ENCODE peak calls at places on chromosome 10, in six cellular contexts. One of them, this sample, is unnamed.

GRCh38 chr10:74548676-74549075 is 277.7 kb upstream of the KAT6B start:
- DNase-seq in activated T-cell treated with anti-CD3 and anti-CD28 coated beads, Interleukin-2, amount 50 U/mL, for 48 hours: no peak
- DNase-seq in ELF-1: no peak
- DNase-seq in stimulated activated CD4-positive, alpha-beta T cell treated with anti-CD3 and anti-CD28 coated beads, Interleukin-15, amount 100 ng/mL, for 1 hour: no peak
- DNase-seq in CD4-positive, alpha-beta T cell: no peak
- DNase-seq in COR-L47: no peak
- DNase-seq in this sample: no peak

GRCh38 chr10:132640326-132641125 is 102.9 kb downstream of the INPP5A start:
- DNase-seq in COR-L47: no peak
- DNase-seq in CD4-positive, alpha-beta T cell: no peak
- DNase-seq in ELF-1: no peak
- DNase-seq in activated T-cell treated with anti-CD3 and anti-CD28 coated beads, Interleukin-2, amount 50 U/mL, for 48 hours: no peak
- DNase-seq in stimulated activated CD4-positive, alpha-beta T cell treated with anti-CD3 and anti-CD28 coated beads, Interleukin-15, amount 100 ng/mL, for 1 hour: no peak
- DNase-seq in this sample: no peak

GRCh38 chr10:31972519-31973041 is 43.9 kb upstream of the ARHGAP12 start:
- DNase-seq in ELF-1: no peak
- DNase-seq in activated T-cell treated with anti-CD3 and anti-CD28 coated beads, Interleukin-2, amount 50 U/mL, for 48 hours: no peak
- DNase-seq in CD4-positive, alpha-beta T cell: no peak
- DNase-seq in COR-L47: no peak
- DNase-seq in stimulated activated CD4-positive, alpha-beta T cell treated with anti-CD3 and anti-CD28 coated beads, Interleukin-15, amount 100 ng/mL, for 1 hour: no peak
- DNase-seq in this sample: no peak

GRCh38 chr10:110993024-110993693 is 73.8 kb downstream of the SHOC2 start:
- DNase-seq in COR-L47: no peak
- DNase-seq in ELF-1: no peak
- DNase-seq in activated T-cell treated with anti-CD3 and anti-CD28 coated beads, Interleukin-2, amount 50 U/mL, for 48 hours: no peak
- DNase-seq in CD4-positive, alpha-beta T cell: no peak
- DNase-seq in stimulated activated CD4-positive, alpha-beta T cell treated with anti-CD3 and anti-CD28 coated beads, Interleukin-15, amount 100 ng/mL, for 1 hour: no peak
- DNase-seq in this sample: no peak

GRCh38 chr10:73823391-73823790 is 12.0 kb upstream of the NDST2 start:
- DNase-seq in COR-L47: no peak
- DNase-seq in stimulated activated CD4-positive, alpha-beta T cell treated with anti-CD3 and anti-CD28 coated beads, Interleukin-15, amount 100 ng/mL, for 1 hour: no peak
- DNase-seq in activated T-cell treated with anti-CD3 and anti-CD28 coated beads, Interleukin-2, amount 50 U/mL, for 48 hours: no peak
- DNase-seq in ELF-1: no peak
- DNase-seq in CD4-positive, alpha-beta T cell: no peak
- DNase-seq in this sample: no peak

GRCh38 chr10:75569506-75569905 is 138.1 kb downstream of the LRMDA start:
- DNase-seq in ELF-1: no peak
- DNase-seq in COR-L47: no peak
- DNase-seq in CD4-positive, alpha-beta T cell: no peak
- DNase-seq in stimulated activated CD4-positive, alpha-beta T cell treated with anti-CD3 and anti-CD28 coated beads, Interleukin-15, amount 100 ng/mL, for 1 hour: no peak
- DNase-seq in activated T-cell treated with anti-CD3 and anti-CD28 coated beads, Interleukin-2, amount 50 U/mL, for 48 hours: no peak
- DNase-seq in this sample: no peak

GRCh38 chr10:90969947-90970673 is 49.2 kb upstream of the ANKRD1 start:
- DNase-seq in stimulated activated CD4-positive, alpha-beta T cell treated with anti-CD3 and anti-CD28 coated beads, Interleukin-15, amount 100 ng/mL, for 1 hour: no peak
- DNase-seq in COR-L47: no peak
- DNase-seq in activated T-cell treated with anti-CD3 and anti-CD28 coated beads, Interleukin-2, amount 50 U/mL, for 48 hours: no peak
- DNase-seq in ELF-1: no peak
- DNase-seq in CD4-positive, alpha-beta T cell: no peak
- DNase-seq in this sample: no peak

GRCh38 chr10:16907720-16908119 is 90.5 kb upstream of the RSU1 start:
- DNase-seq in ELF-1: no peak
- DNase-seq in CD4-positive, alpha-beta T cell: no peak
- DNase-seq in activated T-cell treated with anti-CD3 and anti-CD28 coated beads, Interleukin-2, amount 50 U/mL, for 48 hours: no peak
- DNase-seq in stimulated activated CD4-positive, alpha-beta T cell treated with anti-CD3 and anti-CD28 coated beads, Interleukin-15, amount 100 ng/mL, for 1 hour: no peak
- DNase-seq in COR-L47: no peak
- DNase-seq in this sample: no peak

GRCh38 chr10:12337973-12338372 is 11.4 kb upstream of the CAMK1D start:
- DNase-seq in CD4-positive, alpha-beta T cell: no peak
- DNase-seq in stimulated activated CD4-positive, alpha-beta T cell treated with anti-CD3 and anti-CD28 coated beads, Interleukin-15, amount 100 ng/mL, for 1 hour: no peak
- DNase-seq in activated T-cell treated with anti-CD3 and anti-CD28 coated beads, Interleukin-2, amount 50 U/mL, for 48 hours: no peak
- DNase-seq in COR-L47: no peak
- DNase-seq in ELF-1: no peak
- DNase-seq in this sample: no peak

GRCh38 chr10:113475381-113475807 is 77.5 kb upstream of the HABP2 start:
- DNase-seq in stimulated activated CD4-positive, alpha-beta T cell treated with anti-CD3 and anti-CD28 coated beads, Interleukin-15, amount 100 ng/mL, for 1 hour: no peak
- DNase-seq in COR-L47: no peak
- DNase-seq in activated T-cell treated with anti-CD3 and anti-CD28 coated beads, Interleukin-2, amount 50 U/mL, for 48 hours: no peak
- DNase-seq in CD4-positive, alpha-beta T cell: no peak
- DNase-seq in ELF-1: peak
- DNase-seq in this sample: no peak

GRCh38 chr10:12844796-12845524 is 156.6 kb downstream of the CCDC3 start:
- DNase-seq in ELF-1: no peak
- DNase-seq in CD4-positive, alpha-beta T cell: no peak
- DNase-seq in activated T-cell treated with anti-CD3 and anti-CD28 coated beads, Interleukin-2, amount 50 U/mL, for 48 hours: no peak
- DNase-seq in stimulated activated CD4-positive, alpha-beta T cell treated with anti-CD3 and anti-CD28 coated beads, Interleukin-15, amount 100 ng/mL, for 1 hour: no peak
- DNase-seq in COR-L47: no peak
- DNase-seq in this sample: peak

GRCh38 chr10:79938728-79939380 is 10.1 kb downstream of the SFTPD start:
- DNase-seq in COR-L47: no peak
- DNase-seq in ELF-1: no peak
- DNase-seq in activated T-cell treated with anti-CD3 and anti-CD28 coated beads, Interleukin-2, amount 50 U/mL, for 48 hours: no peak
- DNase-seq in stimulated activated CD4-positive, alpha-beta T cell treated with anti-CD3 and anti-CD28 coated beads, Interleukin-15, amount 100 ng/mL, for 1 hour: no peak
- DNase-seq in CD4-positive, alpha-beta T cell: no peak
- DNase-seq in this sample: no peak

GRCh38 chr10:69874464-69874863 is 72.8 kb downstream of the COL13A1 start:
- DNase-seq in COR-L47: no peak
- DNase-seq in activated T-cell treated with anti-CD3 and anti-CD28 coated beads, Interleukin-2, amount 50 U/mL, for 48 hours: no peak
- DNase-seq in ELF-1: no peak
- DNase-seq in CD4-positive, alpha-beta T cell: no peak
- DNase-seq in stimulated activated CD4-positive, alpha-beta T cell treated with anti-CD3 and anti-CD28 coated beads, Interleukin-15, amount 100 ng/mL, for 1 hour: no peak
- DNase-seq in this sample: no peak

GRCh38 chr10:59903871-59904270 is 2.5 kb downstream of the CCDC6 start:
- DNase-seq in CD4-positive, alpha-beta T cell: no peak
- DNase-seq in COR-L47: no peak
- DNase-seq in ELF-1: no peak
- DNase-seq in activated T-cell treated with anti-CD3 and anti-CD28 coated beads, Interleukin-2, amount 50 U/mL, for 48 hours: no peak
- DNase-seq in stimulated activated CD4-positive, alpha-beta T cell treated with anti-CD3 and anti-CD28 coated beads, Interleukin-15, amount 100 ng/mL, for 1 hour: no peak
- DNase-seq in this sample: no peak

GRCh38 chr10:78605800-78606350 is 462.9 kb upstream of the ZMIZ1 start:
- DNase-seq in activated T-cell treated with anti-CD3 and anti-CD28 coated beads, Interleukin-2, amount 50 U/mL, for 48 hours: no peak
- DNase-seq in COR-L47: no peak
- DNase-seq in CD4-positive, alpha-beta T cell: no peak
- DNase-seq in ELF-1: no peak
- DNase-seq in stimulated activated CD4-positive, alpha-beta T cell treated with anti-CD3 and anti-CD28 coated beads, Interleukin-15, amount 100 ng/mL, for 1 hour: no peak
- DNase-seq in this sample: no peak

GRCh38 chr10:62199584-62199983 is 69.1 kb downstream of the RTKN2 start:
- DNase-seq in activated T-cell treated with anti-CD3 and anti-CD28 coated beads, Interleukin-2, amount 50 U/mL, for 48 hours: no peak
- DNase-seq in CD4-positive, alpha-beta T cell: no peak
- DNase-seq in ELF-1: no peak
- DNase-seq in COR-L47: no peak
- DNase-seq in stimulated activated CD4-positive, alpha-beta T cell treated with anti-CD3 and anti-CD28 coated beads, Interleukin-15, amount 100 ng/mL, for 1 hour: no peak
- DNase-seq in this sample: no peak

GRCh38 chr10:29795856-29796255 is 161.1 kb upstream of the SVIL start:
- DNase-seq in CD4-positive, alpha-beta T cell: no peak
- DNase-seq in stimulated activated CD4-positive, alpha-beta T cell treated with anti-CD3 and anti-CD28 coated beads, Interleukin-15, amount 100 ng/mL, for 1 hour: no peak
- DNase-seq in activated T-cell treated with anti-CD3 and anti-CD28 coated beads, Interleukin-2, amount 50 U/mL, for 48 hours: no peak
- DNase-seq in COR-L47: no peak
- DNase-seq in ELF-1: no peak
- DNase-seq in this sample: no peak

GRCh38 chr10:46285300-46285699 is 1.5 kb upstream of the ANTXRL start:
- DNase-seq in CD4-positive, alpha-beta T cell: no peak
- DNase-seq in ELF-1: no peak
- DNase-seq in stimulated activated CD4-positive, alpha-beta T cell treated with anti-CD3 and anti-CD28 coated beads, Interleukin-15, amount 100 ng/mL, for 1 hour: no peak
- DNase-seq in activated T-cell treated with anti-CD3 and anti-CD28 coated beads, Interleukin-2, amount 50 U/mL, for 48 hours: no peak
- DNase-seq in COR-L47: no peak
- DNase-seq in this sample: no peak